ENCODE peak calls at places on chromosomes 7 and 10, in five cellular contexts. E, P, U, K and W are unnamed samples.

GRCh38 chr7:5620459-5620881 is 161.0 kb downstream of the RNF216 start:
- DNase-seq in E (no peak), P (no peak), U (no peak), K (peak; percentile 59), W (no peak)

GRCh38 chr10:100009283-100009792 is 409 bp downstream of the DNMBP start:
- DNase-seq in E (peak; percentile 64), P (no peak), U (peak; percentile 30), K (peak; percentile 79), W (peak; percentile 39)

GRCh38 chr10:110827410-110827809 is 44.3 kb upstream of the PDCD4 start:
- DNase-seq in E (no peak), P (peak; percentile 33), U (no peak), K (no peak), W (no peak)

GRCh38 chr7:158473946-158474345 is 113.7 kb downstream of the PTPRN2 start:
- DNase-seq in E (no peak), P (no peak), U (no peak), K (no peak), W (no peak)

GRCh38 chr10:119252470-119253151 is 45.2 kb downstream of the GRK5 start:
- DNase-seq in E (no peak), P (no peak), U (no peak), K (no peak), W (no peak)

GRCh38 chr10:79937661-79938226 is 11.2 kb downstream of the SFTPD start:
- DNase-seq in E (no peak), P (no peak), U (peak; percentile 38), K (no peak), W (no peak)

GRCh38 chr7:135929249-135929648 is 47.9 kb downstream of the MTPN start:
- DNase-seq in E (no peak), P (no peak), U (no peak), K (no peak), W (no peak)

GRCh38 chr7:23462846-23463245 is 7.4 kb downstream of the IGF2BP3 start:
- DNase-seq in E (peak; percentile 34), P (peak; percentile 38), U (no peak), K (peak; percentile 38), W (no peak)

GRCh38 chr10:21912583-21912982 is 90.9 kb downstream of the DNAJC1 start:
- DNase-seq in E (no peak), P (no peak), U (no peak), K (peak; percentile 55), W (no peak)